ENCODE peak calls at places on chromosomes 2 and 18, in five cellular contexts. C, X, D, K and B are unnamed samples.

GRCh38 chr18:11246883-11247282 is 97.5 kb upstream of the PIEZO2 start:
- DNase-seq in C (no peak), D (no peak), K (no peak), X (no peak), B (no peak)

GRCh38 chr2:232540441-232541041 is 1.0 kb downstream of the CHRNG start:
- DNase-seq in D (no peak), X (peak; percentile 19), C (no peak), K (no peak), B (peak; percentile 6)

GRCh38 chr2:188085421-188085820 is 206.3 kb upstream of the GULP1 start:
- DNase-seq in D (no peak), C (no peak), X (no peak), K (no peak), B (no peak)

GRCh38 chr2:200786826-200787225 is 24.9 kb upstream of the BZW1 start:
- DNase-seq in X (no peak), C (no peak), D (no peak), K (no peak), B (no peak)

GRCh38 chr18:7298149-7298548 is 67.3 kb downstream of the LRRC30 start:
- DNase-seq in X (no peak), C (no peak), K (no peak), D (no peak), B (no peak)

GRCh38 chr2:218323526-218324472 is 31.5 kb upstream of the TMBIM1 start:
- DNase-seq in C (no peak), K (no peak), X (no peak), D (no peak), B (no peak)

GRCh38 chr2:82748653-82749052 is 1710.4 kb downstream of the SUCLG1 start:
- DNase-seq in X (no peak), C (no peak), D (no peak), K (no peak), B (no peak)

GRCh38 chr2:195406886-195407603 is 250.0 kb upstream of the SLC39A10 start:
- DNase-seq in D (no peak), C (no peak), X (no peak), K (no peak), B (peak; percentile 27)

GRCh38 chr18:74488354-74488753 is 7.8 kb upstream of the CNDP2 start:
- DNase-seq in C (no peak), K (no peak), X (no peak), D (no peak), B (no peak)

GRCh38 chr2:151290467-151290866 is 999 bp upstream of the NMI start:
- DNase-seq in D (no peak), X (no peak), K (no peak), C (no peak), B (no peak)

GRCh38 chr2:119208791-119209203 is 14.8 kb upstream of the STEAP3 start:
- DNase-seq in D (no peak), C (no peak), X (no peak), K (no peak), B (no peak)

GRCh38 chr2:126776701-126777619 is 121.0 kb downstream of the GYPC start:
- DNase-seq in K (peak; percentile 41), X (peak; percentile 90), D (peak; percentile 85), C (peak; percentile 69), B (peak; percentile 87)